ENCODE peak calls at places on chromosomes 1 and 21, in six cellular contexts. Z, C, Y, L, A and D are unnamed samples.

GRCh38 chr1:117501275-117501674 is 104.6 kb upstream of the TENT5C start:
- DNase-seq in Z (no peak), C (no peak), Y (no peak), L (no peak), A (no peak), D (no peak)

GRCh38 chr1:178628637-178629548 is 96.2 kb upstream of the RALGPS2 start:
- DNase-seq in Z (no peak), C (no peak), Y (no peak), L (no peak), A (peak; percentile 84), D (no peak)

GRCh38 chr1:27862671-27863551 is 9.4 kb upstream of the THEMIS2 start:
- DNase-seq in Z (peak; percentile 72), C (peak; percentile 92), Y (peak; percentile 49), L (no peak), A (no peak), D (peak; percentile 83)

GRCh38 chr1:153400244-153400643 is 9.4 kb upstream of the S100A8 start:
- DNase-seq in Z (no peak), C (no peak), Y (no peak), L (no peak), A (no peak), D (no peak)

GRCh38 chr1:15178571-15179484 is 25.3 kb downstream of the TMEM51 start:
- DNase-seq in Z (no peak), C (peak; percentile 89), Y (no peak), L (no peak), A (no peak), D (peak; percentile 74)

GRCh38 chr1:113322439-113322838 is 67.9 kb upstream of the MAGI3 start:
- DNase-seq in Z (no peak), C (no peak), Y (no peak), L (no peak), A (no peak), D (no peak)

GRCh38 chr1:22133928-22134324 is 9.0 kb downstream of the WNT4 start:
- DNase-seq in Z (no peak), C (no peak), Y (no peak), L (no peak), A (peak; percentile 36), D (no peak)

GRCh38 chr1:20685099-20685662 is 24.0 kb upstream of the DDOST start:
- DNase-seq in Z (peak; percentile 60), C (no peak), Y (peak; percentile 61), L (no peak), A (no peak), D (peak; percentile 79)

GRCh38 chr1:31583995-31584868 is 7.9 kb downstream of the TINAGL1 start:
- DNase-seq in Z (peak; percentile 85), C (peak; percentile 98), Y (peak; percentile 89), L (no peak), A (no peak), D (peak; percentile 87)

GRCh38 chr1:209850342-209850979 is 22.7 kb downstream of the UTP25 start:
- DNase-seq in Z (no peak), C (no peak), Y (peak; percentile 29), L (no peak), A (peak; percentile 62), D (peak; percentile 72)

GRCh38 chr1:86419277-86419903 is 4.6 kb upstream of the CLCA2 start:
- DNase-seq in Z (no peak), C (peak; percentile 62), Y (no peak), L (peak; percentile 60), A (peak; percentile 15), D (no peak)

GRCh38 chr1:39657923-39658485 is 13.9 kb downstream of the NT5C1A start:
- DNase-seq in Z (peak; percentile 82), C (no peak), Y (peak; percentile 62), L (peak; percentile 47), A (peak; percentile 86), D (peak; percentile 68)

GRCh38 chr1:161978011-161978790 is 45.5 kb downstream of the OLFML2B start:
- DNase-seq in Z (no peak), C (no peak), Y (no peak), L (no peak), A (no peak), D (no peak)

GRCh38 chr1:31669786-31670582 is 25.3 kb upstream of the PEF1 start:
- DNase-seq in Z (peak; percentile 91), C (peak; percentile 96), Y (peak; percentile 83), L (peak; percentile 50), A (peak; percentile 34), D (peak; percentile 82)

GRCh38 chr1:47992720-47993119 is 4.5 kb downstream of the TRABD2B start:
- DNase-seq in Z (no peak), C (no peak), Y (peak; percentile 29), L (no peak), A (peak; percentile 34), D (no peak)

DNA sequence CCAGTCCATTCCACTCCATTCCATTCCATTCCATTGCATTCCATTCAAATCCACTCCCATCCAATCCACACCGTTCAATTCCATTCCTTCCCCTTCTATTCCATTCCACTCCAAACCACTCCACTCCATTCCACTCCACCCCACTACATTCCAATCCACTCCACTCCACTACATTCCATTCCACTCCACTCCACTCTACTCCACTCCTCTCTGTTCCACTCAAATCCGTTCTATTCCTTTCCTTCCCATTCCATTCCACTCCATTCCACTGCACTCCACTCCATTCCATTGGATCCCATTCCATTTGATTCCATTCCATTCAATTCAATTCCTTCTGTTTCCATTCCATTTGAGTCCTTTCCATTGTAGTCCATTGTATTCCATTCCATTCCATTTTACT is 2568.3 kb upstream of the TPTE start:
- DNase-seq in Z (no peak), C (no peak), Y (no peak), L (no peak), A (no peak), D (no peak)
- H3K9me3 ChIP-seq in Z (peaks cover 86% of the 10 kb centered on the region), C (peaks cover 49% of the 10 kb centered on the region), Y (no peaks in the 10 kb centered on the region), L (peaks cover 79% of the 10 kb centered on the region), A (peaks cover 93% of the 10 kb centered on the region), D (no peaks in the 10 kb centered on the region)

DNA sequence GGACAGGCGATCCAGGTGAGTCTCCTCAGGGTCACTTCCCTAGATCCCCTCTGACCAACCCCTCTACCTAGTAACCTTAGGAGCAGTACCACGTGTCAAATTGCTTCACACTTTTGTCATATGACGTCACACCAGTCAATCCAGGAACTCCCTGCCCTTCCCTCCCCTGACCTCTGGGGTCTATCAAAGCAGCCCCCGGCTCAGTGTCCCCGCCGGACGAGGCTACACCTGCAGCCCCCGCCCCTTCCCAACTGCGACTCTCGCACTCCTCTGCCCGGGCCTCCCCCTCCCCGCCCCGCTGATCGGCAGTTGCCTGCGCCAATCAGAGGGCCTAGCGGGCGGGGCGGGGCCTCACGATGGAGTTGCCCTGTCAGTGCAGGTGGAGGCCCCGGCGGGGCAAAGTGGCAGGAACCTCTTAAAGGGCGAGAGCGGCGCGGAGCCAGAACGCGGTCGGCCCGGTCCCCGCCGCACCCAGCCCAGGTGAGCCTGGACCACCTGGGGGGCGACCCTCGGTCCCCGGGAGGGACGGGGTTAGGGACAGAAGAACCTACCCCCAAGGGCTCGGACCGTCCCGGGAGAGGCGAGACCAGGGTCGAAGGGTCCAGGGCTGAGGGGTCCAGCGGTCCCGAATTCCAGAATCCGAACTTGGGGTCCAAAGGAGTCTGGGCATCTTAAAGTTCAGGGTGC is 27.5 kb upstream of the EPB41 start:
- DNase-seq in Z (peak; percentile 96), C (peak; percentile 71), Y (peak; percentile 84), L (peak; percentile 91), A (peak; percentile 91), D (peak; percentile 90)
- H3K4me1 ChIP-seq in Z (peaks cover 36% of the 10 kb centered on the region), C (peaks cover 23% of the 10 kb centered on the region), Y (peaks cover 53% of the 10 kb centered on the region), L (peaks cover 47% of the 10 kb centered on the region), A (peaks cover 26% of the 10 kb centered on the region), D (peaks cover 11% of the 10 kb centered on the region)

GRCh38 chr1:108828074-108828961 is 28.6 kb downstream of the AKNAD1 start:
- DNase-seq in Z (peak; percentile 78), C (peak; percentile 64), Y (peak; percentile 70), L (peak; percentile 50), A (peak; percentile 92), D (peak; percentile 92)
- H3K9me3 ChIP-seq in Z (no peaks in the 10 kb centered on the region), C (no peaks in the 10 kb centered on the region), Y (peaks cover 6% of the 10 kb centered on the region), L (no peaks in the 10 kb centered on the region), A (no peaks in the 10 kb centered on the region), D (no peaks in the 10 kb centered on the region)

GRCh38 chr1:46603858-46604549 is at the start of gene MKNK1:
- DNase-seq in Z (peak; percentile 99), C (peak; percentile 85), Y (peak; percentile 98), L (peak; percentile 99), A (peak; percentile 99), D (peak; percentile 98)
- H3K4me1 ChIP-seq in Z (peaks cover 42% of the 10 kb centered on the region), C (peaks cover 29% of the 10 kb centered on the region), Y (peaks cover 83% of the 10 kb centered on the region), L (peaks cover 38% of the 10 kb centered on the region), A (peaks cover 13% of the 10 kb centered on the region), D (peaks cover 44% of the 10 kb centered on the region)

GRCh38 chr21:26555554-26555953 is 17.5 kb downstream of the CYYR1 start:
- DNase-seq in Z (no peak), C (no peak), Y (no peak), L (no peak), A (no peak), D (no peak)

GRCh38 chr21:26553921-26554320 is 19.2 kb downstream of the CYYR1 start:
- DNase-seq in Z (no peak), C (no peak), Y (no peak), L (no peak), A (no peak), D (no peak)

GRCh38 chr21:26554365-26554764 is 18.7 kb downstream of the CYYR1 start:
- DNase-seq in Z (no peak), C (no peak), Y (no peak), L (no peak), A (no peak), D (no peak)

GRCh38 chr21:26557106-26557505 is 16.0 kb downstream of the CYYR1 start:
- DNase-seq in Z (no peak), C (no peak), Y (no peak), L (no peak), A (no peak), D (no peak)
- H3K9me3 ChIP-seq in Z (no peaks in the 10 kb centered on the region), C (no peaks in the 10 kb centered on the region), Y (no peaks in the 10 kb centered on the region), L (no peaks in the 10 kb centered on the region), A (no peaks in the 10 kb centered on the region), D (no peaks in the 10 kb centered on the region)

DNA sequence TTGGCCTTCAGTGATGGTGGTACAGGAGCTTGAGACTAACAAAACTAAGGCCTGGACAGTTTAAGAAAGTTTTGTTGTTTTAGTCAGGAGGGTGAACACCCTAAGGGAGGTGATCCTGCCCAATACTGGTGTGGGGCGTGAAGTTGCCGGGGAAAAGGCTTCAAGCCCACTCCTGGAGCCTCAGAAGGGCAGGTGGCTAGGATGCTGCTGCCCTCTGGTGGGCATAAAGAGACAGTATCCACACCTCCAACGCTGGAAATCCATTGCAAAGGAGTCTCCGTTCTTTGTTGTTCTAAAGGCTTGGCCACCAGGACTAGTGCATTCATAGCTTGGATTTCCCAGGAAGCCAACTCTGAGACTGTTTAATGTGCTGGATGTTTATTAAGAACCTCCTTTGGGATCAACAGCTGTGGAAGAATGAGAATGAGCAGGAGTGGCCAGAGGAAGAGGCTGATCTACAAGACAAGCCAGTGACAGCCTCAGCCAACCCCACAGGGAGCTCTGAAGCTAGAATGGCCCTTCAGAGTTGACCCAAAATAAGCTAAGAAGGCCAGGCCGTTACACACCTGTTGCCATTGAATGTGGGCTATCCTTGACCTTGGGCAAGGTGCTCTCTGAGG is 8.2 kb upstream of the C1orf216 start:
- DNase-seq in Z (no peak), C (peak; percentile 42), Y (peak; percentile 40), L (peak; percentile 50), A (peak; percentile 83), D (peak; percentile 39)
- H3K4me1 ChIP-seq in Z (no peaks in the 10 kb centered on the region), C (no peaks in the 10 kb centered on the region), Y (peaks cover 4% of the 10 kb centered on the region), L (no peaks in the 10 kb centered on the region), A (peaks cover 17% of the 10 kb centered on the region), D (no peaks in the 10 kb centered on the region)

GRCh38 chr1:83087851-83088250 is 911.1 kb downstream of the TTLL7 start:
- DNase-seq in Z (no peak), C (no peak), Y (no peak), L (no peak), A (no peak), D (no peak)
- H3K9me3 ChIP-seq in Z (no peaks in the 10 kb centered on the region), C (peaks cover 6% of the 10 kb centered on the region), Y (no peaks in the 10 kb centered on the region), L (no peaks in the 10 kb centered on the region), A (no peaks in the 10 kb centered on the region), D (no peaks in the 10 kb centered on the region)